ENCODE peak calls at places on chromosomes 6 and 20, in four cellular contexts. A is PC-9, M is keratinocyte, E is fibroblast of lung. G is an unnamed sample.

GRCh38 chr6:13709698-13710551 is 1.7 kb downstream of the RANBP9 start:
- DNase-seq in M (no peak), E (peak; percentile 61), A (no peak), G (peak; percentile 45)

GRCh38 chr20:14232650-14233049 is 104.8 kb downstream of the FLRT3 start:
- DNase-seq in M (no peak), A (no peak), E (no peak), G (no peak)

GRCh38 chr6:156776470-156776840 is 723 bp upstream of the ARID1B start:
- DNase-seq in A (no peak), E (peak; percentile 36), M (no peak), G (peak; percentile 37)

GRCh38 chr6:110476046-110476849 is at the start of gene SLC22A16:
- DNase-seq in E (no peak), A (no peak), M (no peak), G (no peak)

GRCh38 chr20:44080646-44081267 is 106.2 kb downstream of the JPH2 start:
- DNase-seq in A (peak; percentile 80), E (peak; percentile 65), M (no peak), G (peak; percentile 57)

GRCh38 chr6:157941101-157941863 is 40.4 kb upstream of the SYNJ2 start:
- DNase-seq in M (no peak), A (no peak), E (no peak), G (no peak)

GRCh38 chr6:166743925-166744653 is 117.0 kb upstream of the RPS6KA2 start:
- DNase-seq in A (no peak), E (peak; percentile 81), M (no peak), G (no peak)

GRCh38 chr6:13272131-13273046 is 55.9 kb downstream of the TBC1D7 start:
- DNase-seq in A (no peak), E (peak; percentile 63), M (no peak), G (no peak)

GRCh38 chr20:19416627-19417026 is 204.2 kb downstream of the SLC24A3 start:
- DNase-seq in M (no peak), E (no peak), A (no peak), G (no peak)

GRCh38 chr6:165630544-165630953 is 32.5 kb downstream of the PDE10A start:
- DNase-seq in A (no peak), M (no peak), E (no peak), G (no peak)

GRCh38 chr20:46674253-46675083 is 14.8 kb downstream of the TP53RK start:
- DNase-seq in M (no peak), E (no peak), A (no peak), G (no peak)

GRCh38 chr20:53828673-53829085 is 235.0 kb upstream of the ZNF217 start:
- DNase-seq in E (peak; percentile 93), M (no peak), A (peak; percentile 49), G (peak; percentile 84)

GRCh38 chr20:62496525-62497218 is 20.9 kb upstream of the GATA5 start:
- DNase-seq in M (no peak), A (peak; percentile 34), E (no peak), G (no peak)

GRCh38 chr6:12208190-12208589 is 82.0 kb upstream of the EDN1 start:
- DNase-seq in A (no peak), M (no peak), E (peak; percentile 17), G (peak; percentile 79)

GRCh38 chr6:133980168-133980567 is 27.1 kb downstream of the TBPL1 start:
- DNase-seq in M (no peak), A (no peak), E (no peak), G (no peak)

GRCh38 chr20:4763776-4764525 is 42.2 kb downstream of the PRND start:
- DNase-seq in E (no peak), A (no peak), M (no peak), G (peak; percentile 34)

GRCh38 chr6:30655743-30656094 is 8.8 kb downstream of the C6orf136 start:
- DNase-seq in E (no peak), M (no peak), A (no peak), G (no peak)

GRCh38 chr6:17622144-17622543 is 22.0 kb downstream of the FAM8A1 start:
- DNase-seq in M (no peak), A (no peak), E (no peak), G (no peak)

GRCh38 chr6:50823130-50823920 is 4.7 kb downstream of the TFAP2B start:
- DNase-seq in M (no peak), E (no peak), A (no peak), G (no peak)

GRCh38 chr6:35026434-35027222 is 114.5 kb downstream of the TCP11 start:
- DNase-seq in A (peak; percentile 46), M (peak; percentile 19), E (peak; percentile 63), G (peak; percentile 85)

GRCh38 chr6:35031611-35032529 is 109.3 kb downstream of the TCP11 start:
- DNase-seq in E (no peak), M (no peak), A (no peak), G (no peak)

GRCh38 chr6:35027807-35028206 is 113.3 kb downstream of the TCP11 start:
- DNase-seq in E (no peak), M (no peak), A (no peak), G (no peak)

GRCh38 chr6:35025241-35026188 is 115.6 kb downstream of the TCP11 start:
- DNase-seq in E (no peak), A (no peak), M (no peak), G (no peak)

DNA sequence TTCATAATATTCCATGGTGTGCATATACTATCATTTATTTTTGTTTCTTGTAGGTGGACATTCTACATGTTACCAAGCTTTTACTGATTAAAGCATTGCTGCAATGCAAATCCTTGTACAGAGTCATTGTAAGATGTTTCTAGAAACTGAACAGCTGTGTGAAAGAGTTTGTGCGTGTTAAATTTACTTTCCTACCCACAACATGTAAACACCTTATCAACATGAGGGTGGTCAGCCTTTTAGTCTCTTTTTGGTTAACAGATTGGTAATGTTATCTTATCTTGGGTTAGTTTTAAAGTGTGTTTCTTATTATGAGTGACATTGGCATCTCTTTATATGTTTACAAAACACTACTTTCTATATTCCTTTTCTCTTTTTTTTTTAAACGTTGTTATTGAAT is 112.4 kb downstream of the TCP11 start:
- DNase-seq in M (no peak), E (no peak), A (no peak), G (no peak)
- H3K79me2 ChIP-seq in M (no peaks in the 10 kb centered on the region), E (no peaks in the 10 kb centered on the region), A (peaks cover 3% of the 10 kb centered on the region), G (peaks cover 4% of the 10 kb centered on the region)

GRCh38 chr6:2158596-2159271 is 86.7 kb downstream of the GMDS start:
- DNase-seq in M (peak; percentile 13), E (peak; percentile 41), A (no peak), G (no peak)
- TF ChIP-seq CTCF in M (peak; percentile 69), E (peak; percentile 40), A (no peak), G (peak; percentile 16)

GRCh38 chr20:37081717-37082289 is 14.0 kb downstream of the RBL1 start:
- DNase-seq in M (no peak), A (no peak), E (no peak), G (no peak)
- H3K79me2 ChIP-seq in M (peaks cover 6% of the 10 kb centered on the region), A (no peaks in the 10 kb centered on the region), E (peaks cover 12% of the 10 kb centered on the region), G (peaks cover 54% of the 10 kb centered on the region)

DNA sequence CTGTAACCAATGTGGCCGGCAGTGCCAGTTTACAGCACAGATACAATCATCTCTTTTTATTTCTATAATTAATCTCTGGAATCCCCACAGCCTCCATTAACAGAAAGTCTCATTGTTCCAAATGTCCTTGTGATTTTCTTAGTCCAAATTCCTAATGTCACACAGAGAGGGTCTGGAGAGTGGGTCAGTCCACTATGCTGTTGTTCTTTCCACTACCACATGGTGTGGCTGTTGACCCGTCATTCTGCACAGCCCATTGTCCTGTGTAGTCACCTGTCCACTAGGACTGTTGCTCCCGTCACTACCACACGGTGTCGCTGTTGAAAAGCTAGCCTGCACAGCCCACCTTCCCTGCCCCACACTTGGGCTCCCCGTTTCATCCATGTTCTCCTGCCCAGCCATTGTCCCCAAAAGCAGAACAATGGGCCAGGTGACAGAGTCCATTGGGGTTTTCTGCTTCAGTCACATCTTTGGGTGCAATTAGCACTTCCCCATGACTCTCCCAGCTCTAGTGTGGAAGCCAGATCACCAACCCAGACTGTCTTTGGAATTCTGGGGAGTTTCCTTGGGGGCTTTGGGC is 8.6 kb upstream of the LBP start:
- DNase-seq in A (peak; percentile 60), E (no peak), M (no peak), G (peak; percentile 14)
- TF ChIP-seq CTCF in A (peak; percentile 94), E (peak; percentile 43), M (peak; percentile 59), G (peak; percentile 71)

GRCh38 chr20:1463971-1464570 is 2.6 kb downstream of the NSFL1C start:
- DNase-seq in E (peak; percentile 40), M (no peak), A (no peak), G (peak; percentile 35)

GRCh38 chr20:1467082-1467354 is 369 bp upstream of the NSFL1C start:
- DNase-seq in E (no peak), A (no peak), M (no peak), G (no peak)

GRCh38 chr20:1467355-1468116 is 887 bp upstream of the NSFL1C start:
- DNase-seq in A (no peak), M (no peak), E (no peak), G (no peak)

GRCh38 chr20:1466211-1467081 is at the start of gene NSFL1C:
- DNase-seq in M (no peak), A (peak; percentile 98), E (peak; percentile 93), G (peak; percentile 93)

DNA sequence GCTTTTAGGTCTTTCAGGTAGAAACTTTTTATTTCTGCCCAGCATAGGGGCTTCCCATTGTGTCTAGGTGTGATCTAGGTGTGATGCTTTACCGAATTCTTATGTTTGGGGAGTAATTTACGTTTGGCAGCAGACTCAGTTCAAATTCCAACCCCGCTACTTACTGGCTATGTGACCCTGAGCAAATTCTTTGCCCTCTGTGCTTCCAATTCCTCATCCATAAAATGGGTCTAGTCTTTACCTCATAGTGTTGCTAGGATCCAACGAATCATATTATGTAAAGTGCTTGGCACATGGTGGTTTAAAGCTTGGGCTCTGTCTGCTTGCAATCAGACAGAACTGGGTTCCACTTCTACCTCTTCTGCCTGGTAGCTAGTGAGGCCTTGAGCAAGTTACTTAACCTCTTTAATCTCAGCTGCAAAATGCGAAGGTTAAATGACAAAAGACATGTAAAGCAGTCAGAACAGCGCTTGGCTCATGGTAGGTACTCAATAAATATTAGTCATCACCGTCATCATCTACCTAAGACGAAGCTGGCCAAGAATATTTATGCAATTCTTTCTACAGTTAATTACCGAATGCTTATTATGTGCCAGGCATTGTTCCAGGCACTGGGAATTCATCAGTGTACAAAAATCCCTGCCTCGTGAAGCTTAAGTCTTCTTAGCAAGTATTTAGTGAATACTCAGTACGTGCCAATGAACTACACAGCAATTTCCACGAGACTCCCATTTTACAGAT is 1.0 kb downstream of the NSFL1C start:
- DNase-seq in E (peak; percentile 55), A (no peak), M (no peak), G (peak; percentile 65)
- H3K79me2 ChIP-seq in E (peaks cover 35% of the 10 kb centered on the region), A (peaks cover 59% of the 10 kb centered on the region), M (peaks cover 56% of the 10 kb centered on the region), G (peaks cover 57% of the 10 kb centered on the region)

GRCh38 chr6:62891065-62891647 is 320.1 kb upstream of the FKBP1C start:
- DNase-seq in A (no peak), M (no peak), E (no peak), G (no peak)
- TF ChIP-seq CTCF in A (peak; percentile 64), M (peak; percentile 28), E (no peak), G (peak; percentile 42)

DNA sequence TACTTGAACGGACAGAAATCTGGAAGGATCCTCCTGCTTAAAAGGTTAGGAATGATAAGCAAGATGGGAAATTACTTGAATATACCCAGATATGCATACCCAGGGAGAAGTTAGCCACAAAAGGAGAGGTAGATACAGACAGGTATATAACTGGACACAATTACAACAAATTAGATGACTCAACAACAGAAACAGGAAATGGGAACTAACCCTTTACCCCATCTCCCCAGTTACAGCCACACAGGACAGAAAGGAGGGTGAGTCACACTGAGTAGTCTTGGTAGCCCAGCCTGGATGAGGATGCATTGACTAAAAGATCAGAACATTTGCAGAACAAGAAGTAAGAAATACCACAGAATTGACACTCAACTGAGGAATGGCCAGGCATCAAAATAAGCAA is 61.2 kb downstream of the C6orf52 start:
- DNase-seq in A (peak; percentile 50), M (peak; percentile 60), E (peak; percentile 82), G (peak; percentile 94)
- H3K79me2 ChIP-seq in A (no peaks in the 10 kb centered on the region), M (no peaks in the 10 kb centered on the region), E (no peaks in the 10 kb centered on the region), G (no peaks in the 10 kb centered on the region)

GRCh38 chr20:48921168-48921882 is at the start of gene ARFGEF2:
- DNase-seq in M (no peak), A (peak; percentile 97), E (peak; percentile 85), G (peak; percentile 85)
- TF ChIP-seq CTCF in M (no peak), A (peak; percentile 7), E (no peak), G (no peak)